ENCODE peak calls at places on chromosomes 7 and 10, in six cellular contexts. T is NCI-H510A treated with DMSO at 0.1 percent for 48 hours, A is amniotic epithelial cell, X is A172, B is brain microvascular endothelial cell, J is GF-D8. V is an unnamed sample.
A peak's percentile ranks its signal among the peaks of the same experiment; 100 is the strongest.

GRCh38 chr7:26853788-26854393 is 10.5 kb downstream of the SKAP2 start:
- DNase-seq in T (peak; percentile 69), B (no peak), J (peak; percentile 39), X (peak; percentile 64), A (peak; percentile 66), V (no peak)

GRCh38 chr7:28435732-28436378 is 23.5 kb downstream of the CREB5 start:
- DNase-seq in T (peak; percentile 79), J (no peak), X (no peak), B (no peak), A (no peak), V (no peak)

GRCh38 chr10:64115913-64116643 is 594.9 kb downstream of the REEP3 start:
- DNase-seq in A (no peak), T (peak; percentile 37), X (no peak), B (peak; percentile 28), J (no peak), V (no peak)

GRCh38 chr10:75079436-75080083 is 31.9 kb upstream of the SAMD8 start:
- DNase-seq in B (no peak), A (no peak), T (peak; percentile 28), J (no peak), X (no peak), V (no peak)

GRCh38 chr10:15439381-15439837 is 68.3 kb upstream of the FAM171A1 start:
- DNase-seq in J (no peak), X (no peak), B (peak; percentile 41), A (peak; percentile 24), T (no peak), V (no peak)

GRCh38 chr7:68031180-68031943 is 1034.7 kb downstream of the TYW1 start:
- DNase-seq in X (no peak), T (no peak), J (no peak), A (no peak), B (no peak), V (no peak)

GRCh38 chr10:37774351-37774750 is 83.1 kb downstream of the ZNF248 start:
- DNase-seq in T (no peak), X (no peak), J (no peak), A (no peak), B (no peak), V (no peak)

GRCh38 chr7:21067216-21067615 is 280.5 kb upstream of the SP8 start:
- DNase-seq in J (no peak), X (no peak), A (no peak), B (no peak), T (no peak), V (no peak)

GRCh38 chr7:73856941-73857340 is 4.0 kb upstream of the TMEM270 start:
- DNase-seq in A (no peak), X (no peak), B (no peak), J (no peak), T (no peak), V (no peak)

GRCh38 chr7:157752832-157753291 is 416.1 kb downstream of the DNAJB6 start:
- DNase-seq in B (peak; percentile 8), J (no peak), T (no peak), A (no peak), X (peak; percentile 65), V (no peak)

GRCh38 chr7:137992042-137992737 is 9.7 kb downstream of the CREB3L2 start:
- DNase-seq in B (peak; percentile 98), T (no peak), A (peak; percentile 99), X (no peak), J (no peak), V (no peak)

GRCh38 chr10:103474077-103474476 is 5.0 kb downstream of the CALHM3 start:
- DNase-seq in X (no peak), A (no peak), B (no peak), T (no peak), J (no peak), V (no peak)

GRCh38 chr10:96292971-96293909 is 11.0 kb upstream of the DNTT start:
- DNase-seq in B (peak; percentile 15), J (no peak), X (peak; percentile 49), T (peak; percentile 65), A (peak; percentile 31), V (no peak)

GRCh38 chr10:34528320-34528719 is 286.8 kb downstream of the PARD3 start:
- DNase-seq in T (peak; percentile 51), B (peak; percentile 96), J (no peak), X (peak; percentile 97), A (peak; percentile 97), V (no peak)